ENCODE peak calls at places on chromosomes 7 and 10, in four cellular contexts. Y is heart right ventricle, Z is body of pancreas, E is colonic mucosa. Q is an unnamed sample.

GRCh38 chr7:6725003-6725402 is 18.3 kb upstream of the ZNF12 start:
- DNase-seq in Y (no peak), Z (no peak), E (no peak), Q (no peak)

GRCh38 chr7:158976468-158976848 is 120.1 kb downstream of the DYNC2I1 start:
- DNase-seq in Y (no peak), Z (no peak), E (no peak), Q (no peak)

GRCh38 chr7:10685040-10685439 is 288.6 kb upstream of the PHF14 start:
- DNase-seq in Y (no peak), Z (no peak), E (no peak), Q (no peak)

GRCh38 chr10:943334-944033 is 12.0 kb upstream of the LARP4B start:
- DNase-seq in Y (no peak), Z (no peak), E (no peak), Q (no peak)

GRCh38 chr7:159141159-159141558 is 3.5 kb downstream of the VIPR2 start:
- DNase-seq in Y (no peak), Z (no peak), E (no peak), Q (peak; percentile 51)

GRCh38 chr7:3910041-3910440 is 609.0 kb downstream of the SDK1 start:
- DNase-seq in Y (no peak), Z (no peak), E (no peak), Q (no peak)

GRCh38 chr10:43417950-43418768 is 9.2 kb upstream of the HNRNPF start:
- DNase-seq in Y (no peak), Z (no peak), E (no peak), Q (no peak)

GRCh38 chr7:153006911-153007310 is 247.4 kb downstream of the ACTR3B start:
- DNase-seq in Y (no peak), Z (no peak), E (no peak), Q (no peak)

GRCh38 chr10:25982107-25982506 is 48.1 kb downstream of the MYO3A start:
- DNase-seq in Y (no peak), Z (no peak), E (no peak), Q (no peak)

GRCh38 chr10:130018253-130018652 is 54.2 kb upstream of the EBF3 start:
- DNase-seq in Y (no peak), Z (no peak), E (no peak), Q (no peak)

GRCh38 chr10:117964528-117964927 is 82.2 kb downstream of the RAB11FIP2 start:
- DNase-seq in Y (no peak), Z (no peak), E (no peak), Q (no peak)

GRCh38 chr7:101728888-101729883 is 88.2 kb upstream of the CUX1 start:
- DNase-seq in Y (no peak), Z (no peak), E (peak; percentile 90), Q (no peak)

GRCh38 chr7:139640678-139641077 is 117.2 kb downstream of the CLEC2L start:
- DNase-seq in Y (no peak), Z (no peak), E (no peak), Q (no peak)

GRCh38 chr7:116139807-116140206 is 70.5 kb upstream of the TES start:
- DNase-seq in Y (no peak), Z (no peak), E (no peak), Q (no peak)

GRCh38 chr10:117112220-117112619 is 25.9 kb downstream of the VAX1 start:
- DNase-seq in Y (no peak), Z (no peak), E (no peak), Q (no peak)

GRCh38 chr7:151013728-151014497 is 10.4 kb downstream of the ATG9B start:
- DNase-seq in Y (peak; percentile 68), Z (peak; percentile 78), E (peak; percentile 74), Q (no peak)

GRCh38 chr10:55174419-55174818 is 373.4 kb upstream of the PCDH15 start:
- DNase-seq in Y (no peak), Z (no peak), E (no peak), Q (no peak)

GRCh38 chr7:12239821-12240220 is 28.7 kb downstream of the TMEM106B start:
- DNase-seq in Y (no peak), Z (no peak), E (no peak), Q (no peak)

GRCh38 chr10:86747796-86748581 is 8.4 kb upstream of the BMPR1A start:
- DNase-seq in Y (no peak), Z (no peak), E (no peak), Q (no peak)

GRCh38 chr10:74047304-74047703 is 49.4 kb downstream of the VCL start:
- DNase-seq in Y (no peak), Z (no peak), E (no peak), Q (no peak)

GRCh38 chr10:28387141-28387540 is 84.3 kb upstream of the MPP7 start:
- DNase-seq in Y (no peak), Z (no peak), E (peak; percentile 69), Q (no peak)

GRCh38 chr10:35386594-35387174 is 50.4 kb downstream of the CCNY start:
- DNase-seq in Y (peak; percentile 54), Z (peak; percentile 57), E (peak; percentile 56), Q (no peak)

GRCh38 chr10:94075521-94075920 is 81.8 kb downstream of the PLCE1 start:
- DNase-seq in Y (no peak), Z (no peak), E (no peak), Q (no peak)

GRCh38 chr10:36057731-36058130 is 415.6 kb upstream of the FZD8 start:
- DNase-seq in Y (no peak), Z (no peak), E (no peak), Q (no peak)

GRCh38 chr7:158614695-158615094 is 27.1 kb upstream of the PTPRN2 start:
- DNase-seq in Y (no peak), Z (no peak), E (no peak), Q (no peak)

GRCh38 chr7:79055722-79056415 is 397.6 kb downstream of the MAGI2 start:
- DNase-seq in Y (no peak), Z (peak; percentile 73), E (no peak), Q (no peak)

GRCh38 chr7:92437956-92438491 is 9.3 kb upstream of the GATAD1 start:
- DNase-seq in Y (no peak), Z (no peak), E (no peak), Q (no peak)

GRCh38 chr7:143503261-143503660 is 25.6 kb downstream of the TAS2R41 start:
- DNase-seq in Y (no peak), Z (no peak), E (no peak), Q (no peak)

GRCh38 chr7:30750574-30751256 is 1.2 kb upstream of the INMT start:
- DNase-seq in Y (peak; percentile 83), Z (peak; percentile 46), E (peak; percentile 70), Q (peak; percentile 75)

GRCh38 chr7:47142867-47143175 is 439.1 kb downstream of the TNS3 start:
- DNase-seq in Y (no peak), Z (no peak), E (no peak), Q (no peak)
- H3K27ac ChIP-seq in Y (no peak overlapping the region), Z (no peak overlapping the region), E (no peak overlapping the region), Q (no peak overlapping the region)

GRCh38 chr10:13051126-13051694 is 48.8 kb upstream of the OPTN start:
- DNase-seq in Y (no peak), Z (no peak), E (no peak), Q (no peak)

GRCh38 chr10:13053794-13054462 is 46.0 kb upstream of the OPTN start:
- DNase-seq in Y (no peak), Z (no peak), E (no peak), Q (no peak)

GRCh38 chr10:13054844-13055243 is 45.1 kb upstream of the OPTN start:
- DNase-seq in Y (no peak), Z (no peak), E (no peak), Q (no peak)

GRCh38 chr10:13056461-13057077 is 43.4 kb upstream of the OPTN start:
- DNase-seq in Y (no peak), Z (no peak), E (no peak), Q (no peak)
- TF ChIP-seq CTCF in Y (peak; percentile 37), Z (no peak), E (peak; percentile 21), Q (peak; percentile 58)

GRCh38 chr7:42407311-42407710 is 170.3 kb upstream of the GLI3 start:
- DNase-seq in Y (no peak), Z (no peak), E (no peak), Q (no peak)

GRCh38 chr7:42406358-42406757 is 169.3 kb upstream of the GLI3 start:
- DNase-seq in Y (no peak), Z (no peak), E (no peak), Q (no peak)

GRCh38 chr7:42409296-42409695 is 172.3 kb upstream of the GLI3 start:
- DNase-seq in Y (no peak), Z (no peak), E (no peak), Q (no peak)

GRCh38 chr7:42407828-42408227 is 170.8 kb upstream of the GLI3 start:
- DNase-seq in Y (no peak), Z (no peak), E (no peak), Q (no peak)
- H3K27ac ChIP-seq in Y (no peak overlapping the region), Z (no peak overlapping the region), E (no peak overlapping the region), Q (no peak overlapping the region)

GRCh38 chr7:52018680-52019054 is 702.1 kb upstream of the COBL start:
- DNase-seq in Y (no peak), Z (no peak), E (no peak), Q (no peak)

GRCh38 chr7:52021343-52021742 is 704.7 kb upstream of the COBL start:
- DNase-seq in Y (no peak), Z (no peak), E (no peak), Q (no peak)

GRCh38 chr7:52017802-52018679 is 701.4 kb upstream of the COBL start:
- DNase-seq in Y (no peak), Z (peak; percentile 14), E (peak; percentile 36), Q (no peak)
- TF ChIP-seq CTCF in Y (peak; percentile 16), Z (peak; percentile 23), E (peak; percentile 42), Q (no peak)

DNA sequence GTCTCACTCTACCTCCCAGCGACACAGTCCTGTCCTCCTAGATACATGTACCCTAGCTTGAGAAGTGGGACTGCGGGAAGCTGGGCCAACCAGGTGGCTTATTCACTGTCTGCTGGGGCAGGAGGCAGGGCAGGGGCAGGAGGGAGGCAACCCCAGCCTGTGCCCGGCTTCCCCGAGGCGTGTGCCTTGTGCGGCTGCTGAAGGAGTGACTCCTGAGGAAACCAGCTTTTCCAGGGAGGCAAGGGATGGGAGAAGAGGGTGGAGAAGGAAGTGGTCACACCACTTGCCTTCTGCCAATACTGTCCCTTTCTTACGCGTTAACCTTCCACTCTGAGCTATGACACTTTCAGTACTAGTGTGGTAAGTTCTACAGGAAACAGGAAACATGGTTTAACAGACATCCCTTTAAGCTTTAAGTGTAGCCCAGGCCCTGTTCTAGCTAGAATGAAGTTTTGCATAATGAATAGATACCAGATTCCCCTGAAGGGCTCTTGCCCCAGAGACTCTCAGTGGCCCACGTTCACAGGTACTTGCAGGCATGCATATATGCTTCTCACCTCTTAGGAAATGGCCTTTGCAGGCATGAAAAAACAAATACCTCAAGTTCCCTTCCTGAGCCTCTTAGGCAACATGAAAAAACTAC is 40.6 kb downstream of the SYPL1 start:
- DNase-seq in Y (no peak), Z (no peak), E (peak; percentile 85), Q (no peak)
- H3K27ac ChIP-seq in Y (peak overlapping the region; percentile 67), Z (peak overlapping the region; percentile 77), E (peak overlapping the region; percentile 91), Q (peak overlapping the region; percentile 34)

GRCh38 chr10:70331486-70332268 is 47.9 kb upstream of the NPFFR1 start:
- DNase-seq in Y (peak; percentile 43), Z (peak; percentile 75), E (peak; percentile 64), Q (peak; percentile 52)
- TF ChIP-seq CTCF in Y (peak; percentile 50), Z (peak; percentile 49), E (no peak), Q (no peak)